ENCODE peak calls at places on chromosomes 4 and X, in ten cellular contexts. X, W, B, Y, P, K, C, N, L and D are unnamed samples.
A peak's percentile ranks its signal among the peaks of the same experiment; 100 is the strongest.

GRCh38 chr4:82965763-82966162 is 44.9 kb downstream of the LIN54 start:
- DNase-seq in W (no peak), P (no peak), Y (no peak), N (no peak), X (no peak), C (no peak), B (no peak), K (no peak), L (no peak), D (no peak)

GRCh38 chr4:19164334-19164733 is 1087.4 kb upstream of the SLIT2 start:
- DNase-seq in Y (no peak), L (no peak), X (no peak), N (no peak), P (no peak), B (no peak), C (no peak), W (no peak), K (no peak), D (no peak)

GRCh38 chr4:123366144-123366748 is 30.3 kb upstream of the SPRY1 start:
- DNase-seq in X (no peak), Y (no peak), K (no peak), L (no peak), N (no peak), P (no peak), W (no peak), B (no peak), C (no peak), D (no peak)

GRCh38 chrX:23952984-23953907 is 45.4 kb downstream of the CXorf58 start:
- DNase-seq in L (peak; percentile 53), W (no peak), Y (peak; percentile 69), P (no peak), N (no peak), X (no peak), B (peak; percentile 5), K (no peak), C (no peak), D (no peak)

GRCh38 chr4:10456270-10457254 is 664 bp downstream of the ZNF518B start:
- DNase-seq in P (no peak), L (peak; percentile 84), W (peak; percentile 64), X (peak; percentile 59), N (peak; percentile 55), C (peak; percentile 41), K (peak; percentile 52), B (peak; percentile 50), Y (peak; percentile 80), D (no peak)

GRCh38 chr4:158782539-158783360 is 13.9 kb downstream of the FNIP2 start:
- DNase-seq in Y (no peak), X (no peak), K (no peak), P (no peak), N (no peak), C (no peak), W (no peak), L (no peak), B (peak; percentile 17), D (no peak)

GRCh38 chr4:37767546-37767945 is 58.9 kb upstream of the PGM2 start:
- DNase-seq in K (peak; percentile 57), W (peak; percentile 69), L (no peak), P (no peak), B (no peak), Y (no peak), C (peak; percentile 50), X (peak; percentile 63), N (peak; percentile 14), D (no peak)

GRCh38 chrX:13489451-13489850 is 80.0 kb upstream of the EGFL6 start:
- DNase-seq in B (no peak), N (peak; percentile 41), X (peak; percentile 28), C (peak; percentile 70), P (no peak), K (peak; percentile 42), Y (no peak), W (peak; percentile 80), L (no peak), D (no peak)

GRCh38 chr4:155085843-155086530 is 122.4 kb upstream of the NPY2R start:
- DNase-seq in K (no peak), B (no peak), C (peak; percentile 36), P (no peak), L (no peak), N (peak; percentile 2), W (no peak), Y (no peak), X (no peak), D (no peak)

GRCh38 chr4:130395871-130396270 is 1299.9 kb downstream of the C4orf33 start:
- DNase-seq in N (peak; percentile 68), P (no peak), B (no peak), W (no peak), L (no peak), K (no peak), X (no peak), C (peak; percentile 47), Y (no peak), D (peak; percentile 63)

GRCh38 chr4:22045051-22045450 is 96.5 kb upstream of the KCNIP4 start:
- DNase-seq in C (no peak), X (no peak), B (no peak), K (no peak), L (no peak), P (no peak), N (no peak), Y (no peak), W (no peak), D (no peak)

GRCh38 chr4:101258782-101259353 is 88.5 kb downstream of the PPP3CA start:
- DNase-seq in L (no peak), Y (no peak), P (no peak), K (no peak), W (no peak), C (no peak), X (no peak), N (peak; percentile 34), B (no peak), D (no peak)

GRCh38 chr4:110587666-110588285 is 35.1 kb downstream of the PITX2 start:
- DNase-seq in L (no peak), Y (no peak), K (no peak), N (no peak), B (no peak), X (no peak), W (no peak), C (no peak), P (no peak), D (no peak)

GRCh38 chr4:110586137-110586850 is 36.6 kb downstream of the PITX2 start:
- DNase-seq in W (no peak), L (peak; percentile 41), Y (peak; percentile 51), B (peak; percentile 23), C (peak; percentile 48), X (no peak), P (peak; percentile 46), K (no peak), N (peak; percentile 45), D (peak; percentile 15)

GRCh38 chr4:110589297-110589696 is 33.6 kb downstream of the PITX2 start:
- DNase-seq in B (no peak), Y (no peak), L (no peak), C (no peak), K (no peak), X (no peak), W (no peak), P (no peak), N (no peak), D (no peak)
- TF ChIP-seq CTCF in B (peak; percentile 36), Y (no peak), L (no peak), C (no peak), K (peak; percentile 12), X (no peak), W (no peak), P (peak; percentile 21), N (peak; percentile 10), D (no peak)

GRCh38 chrX:115940888-115941332 is 229.6 kb upstream of the AGTR2 start:
- DNase-seq in L (no peak), Y (peak; percentile 67), C (peak; percentile 52), N (no peak), W (peak; percentile 90), P (peak; percentile 23), B (peak; percentile 27), X (peak; percentile 51), K (peak; percentile 85), D (peak; percentile 32)
- TF ChIP-seq CTCF in L (no peak), Y (peak; percentile 70), C (peak; percentile 29), N (no peak), W (peak; percentile 65), P (peak; percentile 47), B (no peak), X (no peak), K (peak; percentile 19), D (peak; percentile 21)

GRCh38 chr4:55444822-55445221 is 49.1 kb downstream of the TMEM165 start:
- DNase-seq in Y (no peak), C (peak; percentile 58), P (no peak), W (no peak), K (no peak), N (peak; percentile 41), L (no peak), X (no peak), B (peak; percentile 23), D (no peak)
- TF ChIP-seq CTCF in Y (peak; percentile 37), C (peak; percentile 66), P (peak; percentile 72), W (peak; percentile 26), K (no peak), N (peak; percentile 40), L (no peak), X (peak; percentile 26), B (peak; percentile 38), D (peak; percentile 54)

DNA sequence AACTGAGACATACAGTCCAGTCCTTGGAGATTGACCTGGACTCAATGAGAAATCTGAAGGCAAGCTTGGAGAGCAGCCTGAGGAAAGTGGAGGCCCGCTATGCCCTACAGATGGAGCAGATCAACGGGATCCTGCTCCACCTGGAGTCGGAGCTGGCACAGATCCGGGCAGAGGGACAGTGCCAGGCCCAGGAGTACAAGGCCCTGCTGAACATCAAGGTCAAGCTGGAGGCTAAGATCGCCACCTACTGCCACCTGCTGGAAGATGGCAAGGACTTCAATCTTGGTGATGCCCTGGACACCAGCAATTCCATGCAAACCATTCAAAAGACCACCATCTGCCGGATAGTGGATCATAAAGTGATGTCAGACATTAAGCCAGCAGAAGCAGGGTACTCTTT is 20.4 kb upstream of the FRMPD3 start:
- DNase-seq in C (no peak), Y (no peak), W (no peak), N (no peak), B (peak; percentile 53), P (no peak), K (peak; percentile 34), L (no peak), X (no peak), D (no peak)
- TF ChIP-seq CTCF in C (peak; percentile 54), Y (peak; percentile 65), W (no peak), N (peak; percentile 29), B (peak; percentile 36), P (peak; percentile 35), K (peak; percentile 13), L (peak; percentile 9), X (no peak), D (peak; percentile 33)

DNA sequence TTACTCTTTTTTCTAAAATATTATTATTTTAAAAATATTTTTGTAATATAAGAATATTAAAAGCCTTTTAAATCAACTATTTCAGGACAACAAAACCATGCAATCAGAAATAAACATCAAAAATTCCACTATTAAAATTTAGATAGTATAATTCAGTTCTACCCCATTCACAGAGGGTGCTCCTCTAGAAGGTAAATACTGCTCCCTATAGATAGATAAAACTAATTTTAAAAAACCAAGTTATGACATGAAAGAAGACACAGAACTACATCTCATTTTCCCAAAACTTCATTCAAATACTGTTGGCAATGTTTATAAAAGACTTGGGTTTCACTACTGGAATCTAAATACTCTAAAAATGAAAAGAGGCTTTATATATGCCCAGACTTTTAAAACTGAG is 219.3 kb downstream of the SPOCK3 start:
- DNase-seq in N (no peak), Y (no peak), P (no peak), B (no peak), X (no peak), K (no peak), W (no peak), L (no peak), C (no peak), D (no peak)
- TF ChIP-seq CTCF in N (no peak), Y (no peak), P (no peak), B (no peak), X (no peak), K (no peak), W (no peak), L (no peak), C (no peak), D (no peak)

GRCh38 chr4:186726150-186726439 is 2.4 kb upstream of the FAT1 start:
- DNase-seq in P (no peak), N (no peak), C (no peak), K (no peak), Y (no peak), W (no peak), L (peak; percentile 24), X (no peak), B (no peak), D (no peak)
- TF ChIP-seq CTCF in P (no peak), N (no peak), C (no peak), K (no peak), Y (no peak), W (no peak), L (no peak), X (no peak), B (no peak), D (no peak)